ENCODE peak calls at places on chromosome 21, in six cellular contexts. One of them, this sample, is unnamed.
A peak's percentile ranks its signal among the peaks of the same experiment; 100 is the strongest.

GRCh38 chr21:36694593-36695282 is 4.2 kb upstream of the SIM2 start:
- DNase-seq in GM12892: no peak
- DNase-seq in HepG2: no peak
- DNase-seq in SK-N-SH: peak; percentile 33
- DNase-seq in K562: no peak
- DNase-seq in GM12878: no peak
- DNase-seq in this sample: peak; percentile 10

GRCh38 chr21:33543505-33544129 is 779 bp downstream of the SON start:
- DNase-seq in GM12892: no peak
- DNase-seq in HepG2: no peak
- DNase-seq in SK-N-SH: no peak
- DNase-seq in K562: no peak
- DNase-seq in GM12878: no peak
- DNase-seq in this sample: no peak

GRCh38 chr21:33063365-33063883 is 6.5 kb upstream of the OLIG1 start:
- DNase-seq in GM12892: no peak
- DNase-seq in HepG2: no peak
- DNase-seq in SK-N-SH: no peak
- DNase-seq in K562: no peak
- DNase-seq in GM12878: no peak
- DNase-seq in this sample: no peak

GRCh38 chr21:27248791-27249190 is 281.9 kb upstream of the ADAMTS5 start:
- DNase-seq in GM12892: no peak
- DNase-seq in HepG2: no peak
- DNase-seq in SK-N-SH: no peak
- DNase-seq in K562: no peak
- DNase-seq in GM12878: no peak
- DNase-seq in this sample: no peak

GRCh38 chr21:25342811-25343210 is 264.5 kb downstream of the MRPL39 start:
- DNase-seq in GM12892: no peak
- DNase-seq in HepG2: no peak
- DNase-seq in SK-N-SH: no peak
- DNase-seq in K562: no peak
- DNase-seq in GM12878: no peak
- DNase-seq in this sample: no peak

GRCh38 chr21:33587792-33588484 is 546 bp downstream of the DONSON start:
- DNase-seq in GM12892: peak; percentile 25
- DNase-seq in HepG2: no peak
- DNase-seq in SK-N-SH: no peak
- DNase-seq in K562: peak; percentile 63
- DNase-seq in GM12878: no peak
- DNase-seq in this sample: peak; percentile 16

GRCh38 chr21:41837756-41838297 is 41.3 kb downstream of the PRDM15 start:
- DNase-seq in GM12892: no peak
- DNase-seq in HepG2: no peak
- DNase-seq in SK-N-SH: no peak
- DNase-seq in K562: no peak
- DNase-seq in GM12878: no peak
- DNase-seq in this sample: no peak

GRCh38 chr21:26171310-26172100 is 935 bp upstream of the APP start:
- DNase-seq in GM12892: no peak
- DNase-seq in HepG2: no peak
- DNase-seq in SK-N-SH: peak; percentile 26
- DNase-seq in K562: no peak
- DNase-seq in GM12878: no peak
- DNase-seq in this sample: no peak

GRCh38 chr21:41124626-41125240 is 43.2 kb upstream of the BACE2 start:
- DNase-seq in GM12892: no peak
- DNase-seq in HepG2: no peak
- DNase-seq in SK-N-SH: no peak
- DNase-seq in K562: no peak
- DNase-seq in GM12878: no peak
- DNase-seq in this sample: no peak

GRCh38 chr21:15034126-15034848 is 30.5 kb downstream of the NRIP1 start:
- DNase-seq in GM12892: no peak
- DNase-seq in HepG2: no peak
- DNase-seq in SK-N-SH: no peak
- DNase-seq in K562: no peak
- DNase-seq in GM12878: no peak
- DNase-seq in this sample: no peak

GRCh38 chr21:35697321-35697808 is 363.0 kb downstream of the SETD4 start:
- DNase-seq in GM12892: no peak
- DNase-seq in HepG2: no peak
- DNase-seq in SK-N-SH: no peak
- DNase-seq in K562: no peak
- DNase-seq in GM12878: no peak
- DNase-seq in this sample: no peak

GRCh38 chr21:36203603-36203889 is 46.9 kb downstream of the DOP1B start:
- DNase-seq in GM12892: peak; percentile 40
- DNase-seq in HepG2: peak; percentile 34
- DNase-seq in SK-N-SH: peak; percentile 28
- DNase-seq in K562: no peak
- DNase-seq in GM12878: peak; percentile 16
- DNase-seq in this sample: peak; percentile 49

GRCh38 chr21:30189763-30190162 is 23.2 kb upstream of the CLDN17 start:
- DNase-seq in GM12892: no peak
- DNase-seq in HepG2: no peak
- DNase-seq in SK-N-SH: no peak
- DNase-seq in K562: no peak
- DNase-seq in GM12878: no peak
- DNase-seq in this sample: no peak

GRCh38 chr21:41973427-41973831 is 19.6 kb upstream of the C2CD2 start:
- DNase-seq in GM12892: no peak
- DNase-seq in HepG2: no peak
- DNase-seq in SK-N-SH: no peak
- DNase-seq in K562: no peak
- DNase-seq in GM12878: no peak
- DNase-seq in this sample: no peak

GRCh38 chr21:36429672-36430546 is 44.7 kb downstream of the CHAF1B start:
- DNase-seq in GM12892: peak; percentile 74
- DNase-seq in HepG2: peak; percentile 69
- DNase-seq in SK-N-SH: peak; percentile 65
- DNase-seq in K562: peak; percentile 92
- DNase-seq in GM12878: peak; percentile 59
- DNase-seq in this sample: peak; percentile 74

GRCh38 chr21:31349208-31349607 is 5.1 kb upstream of the TIAM1 start:
- DNase-seq in GM12892: no peak
- DNase-seq in HepG2: no peak
- DNase-seq in SK-N-SH: no peak
- DNase-seq in K562: no peak
- DNase-seq in GM12878: no peak
- DNase-seq in this sample: no peak

GRCh38 chr21:36466061-36466511 is 13.8 kb downstream of the CLDN14 start:
- DNase-seq in GM12892: no peak
- DNase-seq in HepG2: no peak
- DNase-seq in SK-N-SH: no peak
- DNase-seq in K562: no peak
- DNase-seq in GM12878: no peak
- DNase-seq in this sample: no peak

GRCh38 chr21:33069994-33070811 is at the start of gene OLIG1:
- DNase-seq in GM12892: peak; percentile 29
- DNase-seq in HepG2: no peak
- DNase-seq in SK-N-SH: peak; percentile 48
- DNase-seq in K562: no peak
- DNase-seq in GM12878: no peak
- DNase-seq in this sample: peak; percentile 44

GRCh38 chr21:41112740-41113692 is 54.9 kb upstream of the BACE2 start:
- DNase-seq in GM12892: no peak
- DNase-seq in HepG2: no peak
- DNase-seq in SK-N-SH: peak; percentile 23
- DNase-seq in K562: no peak
- DNase-seq in GM12878: no peak
- DNase-seq in this sample: no peak

GRCh38 chr21:32403201-32403701 is 9.3 kb upstream of the EVA1C start:
- DNase-seq in GM12892: no peak
- DNase-seq in HepG2: peak; percentile 48
- DNase-seq in SK-N-SH: peak; percentile 81
- DNase-seq in K562: peak; percentile 70
- DNase-seq in GM12878: peak; percentile 3
- DNase-seq in this sample: no peak

GRCh38 chr21:15250384-15250783 is 185.6 kb upstream of the NRIP1 start:
- DNase-seq in GM12892: no peak
- DNase-seq in HepG2: no peak
- DNase-seq in SK-N-SH: no peak
- DNase-seq in K562: no peak
- DNase-seq in GM12878: no peak
- DNase-seq in this sample: no peak

DNA sequence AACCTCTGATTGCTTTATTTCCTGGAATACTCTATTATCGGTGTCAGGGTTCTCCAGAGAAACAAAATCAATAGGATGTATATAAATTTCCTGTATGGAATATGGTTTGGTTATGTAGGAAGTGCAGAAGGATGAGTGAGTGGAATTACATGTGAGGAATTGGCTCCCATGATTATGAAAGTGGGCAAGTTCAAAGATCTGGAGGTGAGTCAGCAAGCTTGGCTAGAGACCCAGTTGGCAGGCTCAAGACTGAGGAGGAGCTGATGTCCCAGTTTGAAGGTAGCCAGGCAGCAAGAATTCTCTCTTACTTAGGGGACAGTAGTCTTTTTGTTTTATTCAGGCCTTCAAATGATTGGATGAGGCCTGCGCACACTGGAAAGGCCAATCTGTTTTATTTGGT is 57.5 kb downstream of the MAP3K7CL start:
- DNase-seq in GM12892: no peak
- DNase-seq in HepG2: peak; percentile 66
- DNase-seq in SK-N-SH: no peak
- DNase-seq in K562: no peak
- DNase-seq in GM12878: no peak
- DNase-seq in this sample: no peak
- TF ChIP-seq TAF1 in GM12892: no peak
- TF ChIP-seq TAF1 in HepG2: no peak
- TF ChIP-seq TAF1 in SK-N-SH: no peak
- TF ChIP-seq TAF1 in K562: no peak
- TF ChIP-seq TAF1 in GM12878: no peak
- TF ChIP-seq TAF1 in this sample: no peak

GRCh38 chr21:44874497-44875331 is 1.2 kb upstream of the PTTG1IP start:
- DNase-seq in GM12892: no peak
- DNase-seq in HepG2: no peak
- DNase-seq in SK-N-SH: no peak
- DNase-seq in K562: no peak
- DNase-seq in GM12878: no peak
- DNase-seq in this sample: no peak
- TF ChIP-seq POLR2AphosphoS5 in GM12892: no peak
- TF ChIP-seq POLR2AphosphoS5 in HepG2: no peak
- TF ChIP-seq POLR2AphosphoS5 in SK-N-SH: no peak
- TF ChIP-seq POLR2AphosphoS5 in K562: no peak
- TF ChIP-seq POLR2AphosphoS5 in GM12878: no peak
- TF ChIP-seq POLR2AphosphoS5 in this sample: no peak

GRCh38 chr21:43866659-43867331 is 1.8 kb downstream of the AGPAT3 start:
- DNase-seq in GM12892: peak; percentile 76
- DNase-seq in HepG2: peak; percentile 88
- DNase-seq in SK-N-SH: no peak
- DNase-seq in K562: peak; percentile 54
- DNase-seq in GM12878: peak; percentile 50
- DNase-seq in this sample: peak; percentile 59

GRCh38 chr21:43865471-43866181 is 603 bp downstream of the AGPAT3 start:
- DNase-seq in GM12892: peak; percentile 76
- DNase-seq in HepG2: no peak
- DNase-seq in SK-N-SH: peak; percentile 83
- DNase-seq in K562: peak; percentile 83
- DNase-seq in GM12878: no peak
- DNase-seq in this sample: peak; percentile 59

GRCh38 chr21:43864806-43865470 is at the start of gene AGPAT3:
- DNase-seq in GM12892: peak; percentile 41
- DNase-seq in HepG2: no peak
- DNase-seq in SK-N-SH: peak; percentile 87
- DNase-seq in K562: peak; percentile 92
- DNase-seq in GM12878: no peak
- DNase-seq in this sample: peak; percentile 42

GRCh38 chr21:43867332-43867703 is 2.3 kb downstream of the AGPAT3 start:
- DNase-seq in GM12892: no peak
- DNase-seq in HepG2: no peak
- DNase-seq in SK-N-SH: no peak
- DNase-seq in K562: no peak
- DNase-seq in GM12878: no peak
- DNase-seq in this sample: no peak

DNA sequence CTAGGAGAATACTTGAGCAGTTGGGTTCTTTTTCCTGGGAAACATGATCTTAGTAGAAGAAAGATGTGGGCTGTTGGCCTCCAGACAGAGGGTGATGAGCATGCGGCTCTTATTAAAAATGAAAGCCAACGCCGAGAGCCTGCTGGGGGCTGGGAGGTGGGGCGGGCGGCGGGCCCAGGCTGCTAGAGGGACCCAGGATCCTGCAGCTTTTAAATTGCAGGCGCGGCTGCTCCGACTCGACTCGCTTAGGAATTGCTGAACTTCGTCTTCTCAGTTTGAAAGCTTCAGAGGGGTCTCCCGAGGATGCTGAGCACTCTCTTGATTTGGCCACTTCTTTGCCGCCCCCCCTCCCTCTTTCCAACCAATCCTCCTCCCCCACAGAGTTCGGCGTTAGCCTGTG is 1.2 kb downstream of the AGPAT3 start:
- DNase-seq in GM12892: peak; percentile 68
- DNase-seq in HepG2: no peak
- DNase-seq in SK-N-SH: peak; percentile 83
- DNase-seq in K562: peak; percentile 46
- DNase-seq in GM12878: no peak
- DNase-seq in this sample: peak; percentile 59
- TF ChIP-seq TAF1 in GM12892: no peak
- TF ChIP-seq TAF1 in HepG2: no peak
- TF ChIP-seq TAF1 in SK-N-SH: peak; percentile 22
- TF ChIP-seq TAF1 in K562: peak; percentile 17
- TF ChIP-seq TAF1 in GM12878: no peak
- TF ChIP-seq TAF1 in this sample: no peak

DNA sequence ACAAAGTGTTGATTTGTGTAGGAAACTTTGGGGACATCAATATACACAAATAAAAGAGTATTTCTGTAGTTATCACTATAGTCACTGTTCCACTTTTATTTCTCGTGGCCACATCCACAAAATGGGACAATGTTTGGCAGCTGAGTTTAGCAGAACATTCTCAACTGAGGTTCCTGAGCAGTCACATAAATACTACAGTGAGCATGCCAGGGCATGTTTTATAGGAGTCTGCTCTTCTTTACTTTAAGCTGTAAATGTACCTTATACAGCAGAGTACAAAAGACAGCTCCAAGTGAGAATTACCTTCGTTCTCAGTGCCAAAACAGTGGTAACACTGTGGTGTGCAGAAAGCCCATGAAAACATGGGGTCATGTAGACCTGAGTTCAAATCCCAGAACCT is 5.0 kb downstream of the BTG3 start:
- DNase-seq in GM12892: no peak
- DNase-seq in HepG2: no peak
- DNase-seq in SK-N-SH: no peak
- DNase-seq in K562: no peak
- DNase-seq in GM12878: no peak
- DNase-seq in this sample: no peak
- TF ChIP-seq POLR2AphosphoS5 in GM12892: no peak
- TF ChIP-seq POLR2AphosphoS5 in HepG2: no peak
- TF ChIP-seq POLR2AphosphoS5 in SK-N-SH: no peak
- TF ChIP-seq POLR2AphosphoS5 in K562: no peak
- TF ChIP-seq POLR2AphosphoS5 in GM12878: no peak
- TF ChIP-seq POLR2AphosphoS5 in this sample: no peak

GRCh38 chr21:45280969-45281368 is 6.7 kb downstream of the POFUT2 start:
- DNase-seq in GM12892: no peak
- DNase-seq in HepG2: no peak
- DNase-seq in SK-N-SH: no peak
- DNase-seq in K562: no peak
- DNase-seq in GM12878: no peak
- DNase-seq in this sample: no peak
- TF ChIP-seq TAF1 in GM12892: no peak
- TF ChIP-seq TAF1 in HepG2: no peak
- TF ChIP-seq TAF1 in SK-N-SH: no peak
- TF ChIP-seq TAF1 in K562: no peak
- TF ChIP-seq TAF1 in GM12878: no peak
- TF ChIP-seq TAF1 in this sample: no peak